ENCODE peak calls at places on chromosomes 7 and 10, in seven cellular contexts. H, M, Z, T, L, G and N are unnamed samples.
A peak's percentile ranks its signal among the peaks of the same experiment; 100 is the strongest.

GRCh38 chr10:121900443-121901174 is 27.2 kb downstream of the ATE1 start:
- DNase-seq in H (peak; percentile 28), M (peak; percentile 72), Z (peak; percentile 16), T (no peak), L (no peak), G (no peak), N (no peak)

GRCh38 chr7:2017914-2018785 is 214.6 kb downstream of the MAD1L1 start:
- DNase-seq in H (no peak), M (no peak), Z (no peak), T (no peak), L (peak; percentile 68), G (no peak), N (no peak)

GRCh38 chr7:41328131-41328530 is 374.8 kb downstream of the INHBA start:
- DNase-seq in H (no peak), M (no peak), Z (no peak), T (no peak), L (no peak), G (no peak), N (no peak)

GRCh38 chr7:157944734-157945291 is 608.0 kb downstream of the DNAJB6 start:
- DNase-seq in H (no peak), M (no peak), Z (no peak), T (no peak), L (peak; percentile 31), G (no peak), N (no peak)

GRCh38 chr7:146660839-146661238 is 544.2 kb downstream of the CNTNAP2 start:
- DNase-seq in H (no peak), M (no peak), Z (no peak), T (no peak), L (no peak), G (no peak), N (no peak)

GRCh38 chr10:132353456-132354355 is 21.7 kb downstream of the LRRC27 start:
- DNase-seq in H (no peak), M (no peak), Z (no peak), T (no peak), L (no peak), G (no peak), N (no peak)

GRCh38 chr7:7263297-7264230 is 81.2 kb downstream of the C1GALT1 start:
- DNase-seq in H (no peak), M (no peak), Z (no peak), T (no peak), L (no peak), G (no peak), N (no peak)

GRCh38 chr7:25913574-25914224 is 238.3 kb upstream of the NFE2L3 start:
- DNase-seq in H (no peak), M (no peak), Z (no peak), T (no peak), L (no peak), G (no peak), N (no peak)

GRCh38 chr10:90712529-90712928 is 145.3 kb downstream of the HTR7 start:
- DNase-seq in H (no peak), M (no peak), Z (no peak), T (no peak), L (no peak), G (no peak), N (no peak)

GRCh38 chr10:60781678-60782077 is 3.4 kb downstream of the CDK1 start:
- DNase-seq in H (no peak), M (no peak), Z (no peak), T (no peak), L (no peak), G (no peak), N (no peak)

GRCh38 chr10:116747325-116747724 is 5.0 kb upstream of the HSPA12A start:
- DNase-seq in H (no peak), M (no peak), Z (no peak), T (no peak), L (no peak), G (no peak), N (no peak)

GRCh38 chr7:30231271-30231670 is 53.1 kb upstream of the ZNRF2 start:
- DNase-seq in H (no peak), M (no peak), Z (no peak), T (no peak), L (no peak), G (no peak), N (no peak)

GRCh38 chr7:155369-156000 is 36.9 kb upstream of the FAM20C start:
- DNase-seq in H (no peak), M (peak; percentile 13), Z (no peak), T (no peak), L (no peak), G (no peak), N (no peak)

GRCh38 chr7:135905355-135905754 is 71.8 kb downstream of the MTPN start:
- DNase-seq in H (no peak), M (no peak), Z (no peak), T (no peak), L (no peak), G (no peak), N (no peak)

GRCh38 chr10:112393341-112393740 is 19.4 kb downstream of the ACSL5 start:
- DNase-seq in H (no peak), M (no peak), Z (no peak), T (no peak), L (no peak), G (no peak), N (no peak)

GRCh38 chr7:127317447-127317961 is 64.8 kb upstream of the GRM8 start:
- DNase-seq in H (peak; percentile 4), M (no peak), Z (no peak), T (no peak), L (no peak), G (no peak), N (no peak)

GRCh38 chr7:127146746-127147536 is 105.8 kb downstream of the GRM8 start:
- DNase-seq in H (no peak), M (no peak), Z (no peak), T (no peak), L (no peak), G (no peak), N (no peak)

GRCh38 chr7:122303971-122304603 is 463 bp downstream of the FEZF1 start:
- DNase-seq in H (no peak), M (no peak), Z (no peak), T (no peak), L (no peak), G (no peak), N (no peak)

GRCh38 chr10:75379234-75379724 is 22.3 kb downstream of the ZNF503 start:
- DNase-seq in H (no peak), M (no peak), Z (no peak), T (no peak), L (no peak), G (no peak), N (no peak)

GRCh38 chr10:88091490-88092061 is 228.2 kb downstream of the PTEN start:
- DNase-seq in H (no peak), M (no peak), Z (no peak), T (peak; percentile 69), L (peak; percentile 84), G (no peak), N (peak; percentile 8)

GRCh38 chr7:43479042-43479441 is 103.9 kb upstream of the STK17A start:
- DNase-seq in H (no peak), M (no peak), Z (no peak), T (no peak), L (no peak), G (no peak), N (no peak)

GRCh38 chr7:135406908-135407307 is 103.0 kb downstream of the CNOT4 start:
- DNase-seq in H (no peak), M (no peak), Z (no peak), T (no peak), L (no peak), G (no peak), N (no peak)

GRCh38 chr10:43127447-43127846 is 10.8 kb upstream of the CSGALNACT2 start:
- DNase-seq in H (no peak), M (no peak), Z (no peak), T (no peak), L (no peak), G (no peak), N (no peak)

GRCh38 chr7:109844362-109844761 is 1246.6 kb upstream of the LRRN3 start:
- DNase-seq in H (no peak), M (peak; percentile 64), Z (no peak), T (no peak), L (no peak), G (no peak), N (no peak)

GRCh38 chr7:16318989-16319915 is 102.1 kb downstream of the CRPPA start:
- DNase-seq in H (no peak), M (no peak), Z (no peak), T (no peak), L (no peak), G (no peak), N (no peak)

GRCh38 chr7:12630615-12630884 is 56.9 kb upstream of the ARL4A start:
- DNase-seq in H (no peak), M (no peak), Z (no peak), T (no peak), L (no peak), G (no peak), N (no peak)

GRCh38 chr10:5071411-5072198 is 22.6 kb upstream of the AKR1C3 start:
- DNase-seq in H (peak; percentile 96), M (peak; percentile 92), Z (no peak), T (no peak), L (no peak), G (peak; percentile 45), N (no peak)

GRCh38 chr10:93334901-93335312 is 147.2 kb downstream of the MYOF start:
- DNase-seq in H (no peak), M (no peak), Z (no peak), T (no peak), L (no peak), G (no peak), N (no peak)

GRCh38 chr10:8026349-8027259 is 27.9 kb upstream of the GATA3 start:
- DNase-seq in H (no peak), M (no peak), Z (no peak), T (no peak), L (no peak), G (no peak), N (no peak)

GRCh38 chr10:119374236-119374635 is 166.9 kb downstream of the GRK5 start:
- DNase-seq in H (no peak), M (no peak), Z (no peak), T (no peak), L (no peak), G (no peak), N (no peak)

GRCh38 chr10:69123306-69123746 is 652 bp upstream of the VPS26A start:
- DNase-seq in H (peak; percentile 26), M (peak; percentile 75), Z (no peak), T (no peak), L (no peak), G (no peak), N (peak; percentile 57)

GRCh38 chr7:141354251-141354650 is 197.0 kb upstream of the AGK start:
- DNase-seq in H (peak; percentile 67), M (peak; percentile 57), Z (no peak), T (no peak), L (no peak), G (no peak), N (no peak)

GRCh38 chr7:77797734-77798393 is 370 bp downstream of the TMEM60 start:
- DNase-seq in H (no peak), M (peak; percentile 59), Z (no peak), T (no peak), L (no peak), G (no peak), N (no peak)

GRCh38 chr10:14004536-14004935 is 326.2 kb downstream of the FRMD4A start:
- DNase-seq in H (no peak), M (no peak), Z (no peak), T (no peak), L (no peak), G (no peak), N (no peak)

GRCh38 chr7:94142281-94142680 is 138.1 kb upstream of the BET1 start:
- DNase-seq in H (no peak), M (no peak), Z (no peak), T (no peak), L (no peak), G (no peak), N (no peak)

GRCh38 chr7:86876132-86876531 is 183.3 kb downstream of the ELAPOR2 start:
- DNase-seq in H (no peak), M (no peak), Z (no peak), T (no peak), L (no peak), G (no peak), N (no peak)

GRCh38 chr10:86162696-86163400 is 203.7 kb downstream of the GRID1 start:
- DNase-seq in H (no peak), M (no peak), Z (no peak), T (no peak), L (peak; percentile 71), G (no peak), N (no peak)

GRCh38 chr7:39252916-39253315 is 275.2 kb downstream of the POU6F2 start:
- DNase-seq in H (no peak), M (no peak), Z (no peak), T (no peak), L (no peak), G (no peak), N (no peak)